ENCODE peak calls at places on chromosomes 4 and X, in ten cellular contexts. X is H9; I is heart right ventricle; V is HT1080; B is NCI-H1092; P is mesenteric fat pad; R is AG10803; O is kidney epithelial cell; W is sciatic nerve; N is activated CD4-positive, alpha-beta memory T cell treated with anti-CD3 and anti-CD28 coated beads, Interleukin-2, amount 10 ng/mL, durations not matched to agents 7 days and 5 days. C is an unnamed sample.

GRCh38 chrX:129768586-129769466 is 10.9 kb upstream of the SASH3 start:
- DNase-seq in X (no peak), I (no peak), V (no peak), B (no peak), P (no peak), R (peak; percentile 12), O (no peak), W (no peak), N (no peak), C (no peak)

GRCh38 chrX:118420462-118420861 is 74.6 kb downstream of the WDR44 start:
- DNase-seq in X (no peak), I (no peak), V (peak; percentile 4), B (no peak), P (no peak), R (peak; percentile 5), O (peak; percentile 12), W (no peak), N (no peak), C (no peak)

GRCh38 chr4:151874328-151874727 is 113.5 kb upstream of the GATB start:
- DNase-seq in X (no peak), I (no peak), V (no peak), B (no peak), P (no peak), R (no peak), O (no peak), W (no peak), N (no peak), C (no peak)

GRCh38 chrX:15674514-15674898 is 9.9 kb upstream of the CLTRN start:
- DNase-seq in X (no peak), I (peak; percentile 91), V (peak; percentile 84), B (no peak), P (peak; percentile 97), R (peak; percentile 89), O (peak; percentile 89), W (peak; percentile 98), N (peak; percentile 85), C (peak; percentile 99)

GRCh38 chr4:48899950-48900349 is 6.6 kb downstream of the OCIAD2 start:
- DNase-seq in X (no peak), I (no peak), V (peak; percentile 66), B (no peak), P (no peak), R (peak; percentile 12), O (no peak), W (no peak), N (no peak), C (no peak)

GRCh38 chrX:68989865-68990606 is 161.2 kb downstream of the EFNB1 start:
- DNase-seq in X (peak; percentile 83), I (peak; percentile 51), V (peak; percentile 34), B (peak; percentile 30), P (peak; percentile 88), R (peak; percentile 82), O (peak; percentile 10), W (no peak), N (no peak), C (peak; percentile 40)

GRCh38 chr4:73615613-73616012 is 4.6 kb downstream of the RASSF6 start:
- DNase-seq in X (peak; percentile 83), I (no peak), V (peak; percentile 11), B (no peak), P (no peak), R (no peak), O (no peak), W (no peak), N (no peak), C (no peak)

GRCh38 chr4:139367421-139368090 is 65.3 kb upstream of the NDUFC1 start:
- DNase-seq in X (no peak), I (no peak), V (peak; percentile 11), B (no peak), P (no peak), R (peak; percentile 36), O (peak; percentile 4), W (no peak), N (no peak), C (no peak)

GRCh38 chrX:51893931-51894696 is 691 bp downstream of the MAGED1 start:
- DNase-seq in X (no peak), I (peak; percentile 32), V (no peak), B (peak; percentile 54), P (no peak), R (peak; percentile 18), O (no peak), W (no peak), N (peak; percentile 17), C (peak; percentile 54)

GRCh38 chr4:73416423-73417087 is 12.5 kb downstream of the ALB start:
- DNase-seq in X (no peak), I (no peak), V (no peak), B (no peak), P (no peak), R (no peak), O (no peak), W (no peak), N (no peak), C (no peak)

GRCh38 chrX:122982521-122982920 is 201.6 kb upstream of the GRIA3 start:
- DNase-seq in X (no peak), I (no peak), V (no peak), B (no peak), P (no peak), R (no peak), O (no peak), W (no peak), N (no peak), C (no peak)

GRCh38 chr4:90071289-90072235 is 55.6 kb upstream of the CCSER1 start:
- DNase-seq in X (no peak), I (no peak), V (no peak), B (no peak), P (no peak), R (no peak), O (no peak), W (no peak), N (no peak), C (no peak)

GRCh38 chrX:44244008-44244407 is 99.5 kb downstream of the EFHC2 start:
- DNase-seq in X (no peak), I (no peak), V (peak; percentile 35), B (no peak), P (no peak), R (peak; percentile 22), O (no peak), W (no peak), N (no peak), C (peak; percentile 6)

GRCh38 chr4:100738388-100739165 is 220.8 kb upstream of the EMCN start:
- DNase-seq in X (no peak), I (peak; percentile 5), V (peak; percentile 97), B (no peak), P (no peak), R (peak; percentile 68), O (peak; percentile 69), W (no peak), N (no peak), C (peak; percentile 2)

GRCh38 chrX:12946838-12947544 is 27.9 kb upstream of the TMSB4X start:
- DNase-seq in X (peak; percentile 88), I (peak; percentile 69), V (peak; percentile 80), B (peak; percentile 68), P (no peak), R (peak; percentile 78), O (peak; percentile 32), W (peak; percentile 82), N (peak; percentile 78), C (peak; percentile 72)

GRCh38 chr4:187478292-187479205 is 517.0 kb upstream of the ZFP42 start:
- DNase-seq in X (no peak), I (peak; percentile 5), V (peak; percentile 88), B (no peak), P (no peak), R (peak; percentile 93), O (peak; percentile 18), W (no peak), N (no peak), C (no peak)

GRCh38 chr4:21790437-21791029 is 158.0 kb downstream of the KCNIP4 start:
- DNase-seq in X (no peak), I (no peak), V (peak; percentile 45), B (no peak), P (no peak), R (peak; percentile 48), O (no peak), W (no peak), N (no peak), C (no peak)

GRCh38 chr4:165009493-165010227 is 22.1 kb upstream of the TRIM60 start:
- DNase-seq in X (no peak), I (no peak), V (peak; percentile 54), B (no peak), P (no peak), R (no peak), O (no peak), W (no peak), N (peak; percentile 42), C (no peak)

GRCh38 chr4:158170691-158171455 is 2.0 kb downstream of the GASK1B start:
- DNase-seq in X (peak; percentile 60), I (peak; percentile 84), V (no peak), B (no peak), P (peak; percentile 92), R (peak; percentile 41), O (no peak), W (peak; percentile 88), N (peak; percentile 18), C (peak; percentile 73)

GRCh38 chr4:15495621-15496020 is 25.9 kb downstream of the CC2D2A start:
- DNase-seq in X (no peak), I (no peak), V (no peak), B (no peak), P (no peak), R (no peak), O (no peak), W (no peak), N (no peak), C (peak; percentile 9)

GRCh38 chr4:152041304-152041703 is 280.5 kb upstream of the GATB start:
- DNase-seq in X (no peak), I (no peak), V (no peak), B (no peak), P (no peak), R (no peak), O (no peak), W (no peak), N (no peak), C (no peak)

GRCh38 chr4:82138376-82138775 is 235.4 kb downstream of the HNRNPD start:
- DNase-seq in X (no peak), I (no peak), V (peak; percentile 61), B (no peak), P (no peak), R (no peak), O (no peak), W (no peak), N (no peak), C (no peak)

GRCh38 chr4:66974665-66975064 is 570.6 kb downstream of the CENPC start:
- DNase-seq in X (no peak), I (no peak), V (no peak), B (no peak), P (no peak), R (no peak), O (peak; percentile 4), W (no peak), N (no peak), C (no peak)

GRCh38 chr4:138241281-138242075 is 671 bp downstream of the SLC7A11 start:
- DNase-seq in X (no peak), I (no peak), V (no peak), B (no peak), P (no peak), R (peak; percentile 78), O (no peak), W (no peak), N (peak; percentile 21), C (peak; percentile 53)

GRCh38 chr4:38529189-38530115 is 134.5 kb upstream of the KLF3 start:
- DNase-seq in X (no peak), I (peak; percentile 16), V (no peak), B (peak; percentile 57), P (no peak), R (no peak), O (peak; percentile 44), W (no peak), N (peak; percentile 61), C (peak; percentile 64)

GRCh38 chr4:125085-125820 is 952 bp downstream of the ZNF718 start:
- DNase-seq in X (peak; percentile 74), I (peak; percentile 37), V (no peak), B (peak; percentile 19), P (no peak), R (no peak), O (peak; percentile 1), W (no peak), N (peak; percentile 42), C (peak; percentile 76)

GRCh38 chrX:139762400-139763183 is 54.6 kb upstream of the MCF2 start:
- DNase-seq in X (no peak), I (no peak), V (no peak), B (no peak), P (no peak), R (peak; percentile 22), O (no peak), W (no peak), N (no peak), C (peak; percentile 44)

GRCh38 chr4:186954956-186955355 is 231.3 kb upstream of the FAT1 start:
- DNase-seq in X (no peak), I (no peak), V (no peak), B (no peak), P (no peak), R (no peak), O (no peak), W (no peak), N (no peak), C (no peak)

C was measured in body of pancreas.